ENCODE peak calls at places on chromosome 11, in nine cellular contexts. A is right atrium auricular region, M is sigmoid colon, L is HCT116, K is Panc1, W is transverse colon, J is foreskin fibroblast, G is kidney, P is fibroblast of pulmonary artery. U is an unnamed sample.

GRCh38 chr11:46002146-46002545 is 79.7 kb downstream of the LARGE2 start:
- DNase-seq in A (no peak), M (no peak), L (no peak), K (no peak), W (no peak), J (no peak), G (no peak), P (no peak), U (no peak)

GRCh38 chr11:116895053-116895757 is 57.8 kb upstream of the APOA1 start:
- DNase-seq in A (no peak), M (peak; percentile 70), L (no peak), K (no peak), W (peak; percentile 15), J (peak; percentile 42), G (no peak), P (peak; percentile 29), U (no peak)

GRCh38 chr11:1529774-1530173 is 42.3 kb downstream of the DUSP8 start:
- DNase-seq in A (no peak), M (no peak), L (no peak), K (no peak), W (no peak), J (no peak), G (no peak), P (no peak), U (no peak)

GRCh38 chr11:37352485-37352884 is 754.4 kb upstream of the RAG2 start:
- DNase-seq in A (no peak), M (no peak), L (no peak), K (no peak), W (no peak), J (no peak), G (no peak), P (no peak), U (no peak)

GRCh38 chr11:8071616-8072581 is 9.1 kb upstream of the TUB start:
- DNase-seq in A (no peak), M (peak; percentile 62), L (no peak), K (no peak), W (no peak), J (no peak), G (no peak), P (no peak), U (no peak)

GRCh38 chr11:102413497-102413896 is 39.1 kb downstream of the TMEM123 start:
- DNase-seq in A (no peak), M (no peak), L (no peak), K (no peak), W (no peak), J (no peak), G (peak; percentile 28), P (no peak), U (no peak)

GRCh38 chr11:47991266-47991830 is 11.0 kb downstream of the PTPRJ start:
- DNase-seq in A (no peak), M (no peak), L (no peak), K (no peak), W (peak; percentile 50), J (no peak), G (peak; percentile 83), P (no peak), U (no peak)

GRCh38 chr11:84381666-84382065 is 1095.5 kb upstream of the CCDC90B start:
- DNase-seq in A (no peak), M (no peak), L (no peak), K (no peak), W (no peak), J (no peak), G (no peak), P (no peak), U (no peak)

GRCh38 chr11:46237248-46238077 is 40.0 kb upstream of the CREB3L1 start:
- DNase-seq in A (peak; percentile 83), M (peak; percentile 84), L (peak; percentile 86), K (peak; percentile 92), W (peak; percentile 46), J (peak; percentile 94), G (peak; percentile 86), P (peak; percentile 92), U (no peak)

GRCh38 chr11:11558826-11559225 is 63.0 kb downstream of the GALNT18 start:
- DNase-seq in A (no peak), M (no peak), L (no peak), K (no peak), W (no peak), J (no peak), G (no peak), P (no peak), U (no peak)

GRCh38 chr11:114563077-114563476 is 3.4 kb upstream of the NXPE1 start:
- DNase-seq in A (no peak), M (no peak), L (peak; percentile 27), K (no peak), W (no peak), J (peak; percentile 18), G (no peak), P (peak; percentile 48), U (no peak)

GRCh38 chr11:91446267-91446666 is 778.4 kb upstream of the FAT3 start:
- DNase-seq in A (no peak), M (no peak), L (no peak), K (no peak), W (no peak), J (no peak), G (no peak), P (no peak), U (no peak)

GRCh38 chr11:4085575-4085974 is 9.0 kb upstream of the RRM1 start:
- DNase-seq in A (no peak), M (no peak), L (no peak), K (no peak), W (no peak), J (no peak), G (no peak), P (no peak), U (no peak)

GRCh38 chr11:449889-450808 is at the start of gene PTDSS2:
- DNase-seq in A (peak; percentile 97), M (peak; percentile 99), L (peak; percentile 91), K (peak; percentile 90), W (peak; percentile 97), J (peak; percentile 99), G (peak; percentile 99), P (peak; percentile 97), U (peak; percentile 91)

GRCh38 chr11:452916-453527 is 2.9 kb downstream of the PTDSS2 start:
- DNase-seq in A (no peak), M (no peak), L (no peak), K (no peak), W (no peak), J (no peak), G (no peak), P (no peak), U (no peak)

GRCh38 chr11:451738-452137 is 1.7 kb downstream of the PTDSS2 start:
- DNase-seq in A (no peak), M (no peak), L (no peak), K (no peak), W (no peak), J (no peak), G (peak; percentile 79), P (no peak), U (no peak)

GRCh38 chr11:452203-452744 is 2.2 kb downstream of the PTDSS2 start:
- DNase-seq in A (no peak), M (no peak), L (no peak), K (no peak), W (no peak), J (no peak), G (peak; percentile 68), P (no peak), U (no peak)

DNA sequence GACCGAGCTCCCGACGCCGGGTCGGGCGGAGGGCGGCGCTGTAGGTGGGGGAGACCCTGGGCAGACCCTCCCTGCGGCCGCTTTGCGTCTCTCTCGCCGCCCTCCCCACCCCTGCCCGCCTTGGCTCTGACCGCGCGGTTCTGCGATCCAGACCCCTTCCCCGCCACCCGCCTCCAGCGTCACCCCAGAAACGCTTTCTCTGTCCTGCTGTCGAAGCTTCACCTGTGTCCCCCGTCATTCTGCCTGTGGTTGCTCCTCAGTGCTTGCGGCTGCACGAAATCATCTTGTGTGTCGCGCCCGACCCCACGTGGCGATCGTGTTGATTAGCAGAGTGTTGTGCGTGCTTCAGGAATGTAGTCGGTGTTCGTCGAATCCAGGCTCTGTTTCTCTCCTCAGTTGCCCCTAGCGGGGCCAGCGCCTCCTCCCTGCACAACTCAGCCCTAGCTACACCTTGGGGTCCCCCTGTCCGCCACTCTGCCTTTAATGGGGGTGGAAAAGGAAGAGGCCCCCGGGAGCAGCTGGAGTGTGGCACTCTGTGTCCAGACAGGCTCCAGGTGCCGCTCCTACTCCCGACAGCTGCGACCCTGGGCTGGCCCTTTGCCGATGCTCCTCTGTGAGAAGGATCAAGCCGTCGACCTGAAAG is 851 bp downstream of the PTDSS2 start:
- DNase-seq in A (peak; percentile 69), M (peak; percentile 83), L (peak; percentile 38), K (no peak), W (peak; percentile 79), J (peak; percentile 83), G (peak; percentile 90), P (peak; percentile 63), U (peak; percentile 36)
- TF ChIP-seq CTCF in A (no peak), M (no peak), L (no peak), K (no peak), W (peak; percentile 40), J (peak; percentile 5), G (peak; percentile 38), P (no peak), U (peak; percentile 11)

GRCh38 chr11:64947202-64947814 is 11.6 kb upstream of the GPHA2 start:
- DNase-seq in A (no peak), M (no peak), L (no peak), K (no peak), W (no peak), J (peak; percentile 33), G (no peak), P (peak; percentile 25), U (no peak)
- TF ChIP-seq CTCF in A (no peak), M (no peak), L (no peak), K (no peak), W (no peak), J (no peak), G (no peak), P (peak; percentile 22), U (no peak)

GRCh38 chr11:93614111-93614784 is 47.2 kb upstream of the CEP295 start:
- DNase-seq in A (no peak), M (no peak), L (peak; percentile 43), K (no peak), W (no peak), J (peak; percentile 2), G (no peak), P (no peak), U (no peak)
- TF ChIP-seq CTCF in A (no peak), M (no peak), L (no peak), K (peak; percentile 41), W (no peak), J (peak; percentile 9), G (no peak), P (peak; percentile 21), U (peak; percentile 41)

GRCh38 chr11:134580635-134581025 is 168.6 kb upstream of the B3GAT1 start:
- DNase-seq in A (peak; percentile 49), M (peak; percentile 53), L (no peak), K (no peak), W (no peak), J (no peak), G (no peak), P (no peak), U (no peak)

GRCh38 chr11:134577801-134578200 is 165.8 kb upstream of the B3GAT1 start:
- DNase-seq in A (peak; percentile 9), M (peak; percentile 32), L (no peak), K (no peak), W (no peak), J (no peak), G (no peak), P (no peak), U (no peak)

GRCh38 chr11:134579709-134580634 is 167.9 kb upstream of the B3GAT1 start:
- DNase-seq in A (peak; percentile 36), M (peak; percentile 27), L (no peak), K (no peak), W (peak; percentile 33), J (no peak), G (no peak), P (no peak), U (no peak)

GRCh38 chr11:134581121-134581626 is 169.1 kb upstream of the B3GAT1 start:
- DNase-seq in A (peak; percentile 36), M (peak; percentile 28), L (no peak), K (no peak), W (no peak), J (no peak), G (no peak), P (no peak), U (no peak)

GRCh38 chr11:134578807-134579708 is 167.0 kb upstream of the B3GAT1 start:
- DNase-seq in A (peak; percentile 36), M (peak; percentile 36), L (peak; percentile 18), K (no peak), W (peak; percentile 35), J (no peak), G (no peak), P (no peak), U (no peak)
- TF ChIP-seq CTCF in A (no peak), M (no peak), L (peak; percentile 58), K (no peak), W (peak; percentile 27), J (no peak), G (no peak), P (no peak), U (no peak)

U was measured in progenitor cell of endocrine pancreas.